ENCODE peak calls at places on chromosomes 12 and 14, in seven cellular contexts. One of them, this sample, is unnamed.

GRCh38 chr14:71021347-71022014 is 114.2 kb downstream of the PCNX1 start:
- DNase-seq in Peyer's patch: no peak
- DNase-seq in uterus: no peak
- DNase-seq in gastrocnemius medialis: no peak
- DNase-seq in body of pancreas: no peak
- DNase-seq in ovary: no peak
- DNase-seq in A549: peak
- DNase-seq in this sample: no peak

GRCh38 chr12:7373226-7373625 is 69.4 kb downstream of the ACSM4 start:
- DNase-seq in uterus: no peak
- DNase-seq in body of pancreas: no peak
- DNase-seq in ovary: no peak
- DNase-seq in A549: no peak
- DNase-seq in gastrocnemius medialis: no peak
- DNase-seq in Peyer's patch: no peak
- DNase-seq in this sample: peak

GRCh38 chr14:37826869-37827268 is 231.4 kb downstream of the TTC6 start:
- DNase-seq in uterus: no peak
- DNase-seq in Peyer's patch: no peak
- DNase-seq in gastrocnemius medialis: no peak
- DNase-seq in ovary: no peak
- DNase-seq in A549: no peak
- DNase-seq in body of pancreas: no peak
- DNase-seq in this sample: no peak

GRCh38 chr12:45273717-45274271 is 57.9 kb downstream of the ANO6 start:
- DNase-seq in ovary: peak
- DNase-seq in Peyer's patch: no peak
- DNase-seq in uterus: no peak
- DNase-seq in gastrocnemius medialis: no peak
- DNase-seq in A549: peak
- DNase-seq in body of pancreas: peak
- DNase-seq in this sample: peak

GRCh38 chr12:75725505-75726120 is 214.2 kb upstream of the KRR1 start:
- DNase-seq in Peyer's patch: no peak
- DNase-seq in ovary: no peak
- DNase-seq in gastrocnemius medialis: no peak
- DNase-seq in uterus: no peak
- DNase-seq in A549: peak
- DNase-seq in body of pancreas: no peak
- DNase-seq in this sample: no peak

GRCh38 chr12:30795660-30796507 is 41.1 kb upstream of the CAPRIN2 start:
- DNase-seq in ovary: peak
- DNase-seq in A549: peak
- DNase-seq in gastrocnemius medialis: no peak
- DNase-seq in uterus: peak
- DNase-seq in Peyer's patch: peak
- DNase-seq in body of pancreas: peak
- DNase-seq in this sample: peak

GRCh38 chr12:66612053-66612775 is 66.7 kb downstream of the GRIP1 start:
- DNase-seq in body of pancreas: no peak
- DNase-seq in ovary: no peak
- DNase-seq in A549: no peak
- DNase-seq in gastrocnemius medialis: no peak
- DNase-seq in Peyer's patch: no peak
- DNase-seq in uterus: no peak
- DNase-seq in this sample: no peak

GRCh38 chr12:132271755-132272092 is 57.7 kb downstream of the GALNT9 start:
- DNase-seq in ovary: no peak
- DNase-seq in gastrocnemius medialis: no peak
- DNase-seq in A549: no peak
- DNase-seq in uterus: no peak
- DNase-seq in Peyer's patch: no peak
- DNase-seq in body of pancreas: no peak
- DNase-seq in this sample: no peak

GRCh38 chr12:39780527-39781446 is 161.2 kb upstream of the ABCD2 start:
- DNase-seq in Peyer's patch: no peak
- DNase-seq in body of pancreas: no peak
- DNase-seq in A549: no peak
- DNase-seq in gastrocnemius medialis: no peak
- DNase-seq in ovary: no peak
- DNase-seq in uterus: no peak
- DNase-seq in this sample: no peak

GRCh38 chr14:50320279-50320678 is 8.2 kb downstream of the DMAC2L start:
- DNase-seq in ovary: no peak
- DNase-seq in uterus: no peak
- DNase-seq in body of pancreas: no peak
- DNase-seq in Peyer's patch: peak
- DNase-seq in A549: no peak
- DNase-seq in gastrocnemius medialis: no peak
- DNase-seq in this sample: peak

GRCh38 chr14:93936245-93936644 is 9.1 kb downstream of the FAM181A start:
- DNase-seq in A549: peak
- DNase-seq in ovary: no peak
- DNase-seq in uterus: no peak
- DNase-seq in body of pancreas: no peak
- DNase-seq in Peyer's patch: no peak
- DNase-seq in gastrocnemius medialis: no peak
- DNase-seq in this sample: peak

GRCh38 chr12:48198619-48198973 is 4.5 kb downstream of the OR10AD1 start:
- DNase-seq in body of pancreas: peak
- DNase-seq in A549: no peak
- DNase-seq in Peyer's patch: peak
- DNase-seq in gastrocnemius medialis: peak
- DNase-seq in ovary: peak
- DNase-seq in uterus: peak
- DNase-seq in this sample: peak

GRCh38 chr12:122123761-122124145 is 45.2 kb downstream of the MLXIP start:
- DNase-seq in A549: no peak
- DNase-seq in ovary: no peak
- DNase-seq in gastrocnemius medialis: no peak
- DNase-seq in Peyer's patch: no peak
- DNase-seq in uterus: no peak
- DNase-seq in body of pancreas: no peak
- DNase-seq in this sample: no peak

GRCh38 chr14:59321184-59321952 is 132.9 kb downstream of the DAAM1 start:
- DNase-seq in body of pancreas: peak
- DNase-seq in uterus: no peak
- DNase-seq in Peyer's patch: no peak
- DNase-seq in ovary: no peak
- DNase-seq in gastrocnemius medialis: no peak
- DNase-seq in A549: no peak
- DNase-seq in this sample: no peak

GRCh38 chr14:92121207-92121669 is 268 bp downstream of the NDUFB1 start:
- DNase-seq in gastrocnemius medialis: peak
- DNase-seq in A549: peak
- DNase-seq in ovary: peak
- DNase-seq in Peyer's patch: peak
- DNase-seq in uterus: no peak
- DNase-seq in body of pancreas: peak
- DNase-seq in this sample: peak

GRCh38 chr12:132490481-132491348 is 764 bp downstream of the FBRSL1 start:
- DNase-seq in Peyer's patch: no peak
- DNase-seq in uterus: no peak
- DNase-seq in ovary: no peak
- DNase-seq in body of pancreas: no peak
- DNase-seq in gastrocnemius medialis: no peak
- DNase-seq in A549: no peak
- DNase-seq in this sample: peak

GRCh38 chr12:31324845-31325523 is 966 bp downstream of the SINHCAF start:
- DNase-seq in ovary: peak
- DNase-seq in uterus: peak
- DNase-seq in A549: peak
- DNase-seq in body of pancreas: peak
- DNase-seq in gastrocnemius medialis: peak
- DNase-seq in Peyer's patch: peak
- DNase-seq in this sample: peak

GRCh38 chr12:6276936-6277615 is 33.4 kb upstream of the PLEKHG6 start:
- DNase-seq in A549: peak
- DNase-seq in gastrocnemius medialis: no peak
- DNase-seq in ovary: no peak
- DNase-seq in uterus: no peak
- DNase-seq in Peyer's patch: peak
- DNase-seq in body of pancreas: no peak
- DNase-seq in this sample: no peak

GRCh38 chr12:18479266-18479665 is 217.9 kb downstream of the PIK3C2G start:
- DNase-seq in A549: no peak
- DNase-seq in gastrocnemius medialis: no peak
- DNase-seq in body of pancreas: no peak
- DNase-seq in Peyer's patch: no peak
- DNase-seq in uterus: no peak
- DNase-seq in ovary: no peak
- DNase-seq in this sample: no peak

GRCh38 chr14:57493467-57494181 is at the start of gene CCDC198:
- DNase-seq in Peyer's patch: no peak
- DNase-seq in uterus: no peak
- DNase-seq in body of pancreas: peak
- DNase-seq in ovary: no peak
- DNase-seq in gastrocnemius medialis: no peak
- DNase-seq in A549: peak
- DNase-seq in this sample: no peak

GRCh38 chr12:98701166-98701565 is 56.1 kb downstream of the APAF1 start:
- DNase-seq in ovary: no peak
- DNase-seq in uterus: no peak
- DNase-seq in body of pancreas: no peak
- DNase-seq in Peyer's patch: no peak
- DNase-seq in gastrocnemius medialis: no peak
- DNase-seq in A549: no peak
- DNase-seq in this sample: no peak

GRCh38 chr12:27610380-27610779 is 85.9 kb upstream of the REP15 start:
- DNase-seq in uterus: no peak
- DNase-seq in ovary: no peak
- DNase-seq in gastrocnemius medialis: no peak
- DNase-seq in body of pancreas: no peak
- DNase-seq in A549: peak
- DNase-seq in Peyer's patch: no peak
- DNase-seq in this sample: no peak

GRCh38 chr14:101705733-101706508 is 55.6 kb upstream of the PPP2R5C start:
- DNase-seq in uterus: no peak
- DNase-seq in gastrocnemius medialis: peak
- DNase-seq in A549: no peak
- DNase-seq in Peyer's patch: peak
- DNase-seq in ovary: no peak
- DNase-seq in body of pancreas: peak
- DNase-seq in this sample: peak
- TF ChIP-seq POLR2A in uterus: no peak
- TF ChIP-seq POLR2A in gastrocnemius medialis: no peak
- TF ChIP-seq POLR2A in A549: no peak
- TF ChIP-seq POLR2A in Peyer's patch: no peak
- TF ChIP-seq POLR2A in ovary: no peak
- TF ChIP-seq POLR2A in body of pancreas: no peak
- TF ChIP-seq POLR2A in this sample: no peak

GRCh38 chr14:23110579-23111375 is 6.0 kb upstream of the CIROP start:
- DNase-seq in body of pancreas: no peak
- DNase-seq in Peyer's patch: no peak
- DNase-seq in uterus: no peak
- DNase-seq in A549: no peak
- DNase-seq in gastrocnemius medialis: no peak
- DNase-seq in ovary: no peak
- DNase-seq in this sample: no peak

GRCh38 chr14:23113346-23114119 is 5.5 kb downstream of the CEBPE start:
- DNase-seq in Peyer's patch: peak
- DNase-seq in A549: no peak
- DNase-seq in gastrocnemius medialis: no peak
- DNase-seq in body of pancreas: no peak
- DNase-seq in uterus: no peak
- DNase-seq in ovary: no peak
- DNase-seq in this sample: no peak

GRCh38 chr14:23114120-23114458 is 5.0 kb downstream of the CEBPE start:
- DNase-seq in gastrocnemius medialis: no peak
- DNase-seq in A549: no peak
- DNase-seq in uterus: no peak
- DNase-seq in ovary: no peak
- DNase-seq in body of pancreas: no peak
- DNase-seq in Peyer's patch: peak
- DNase-seq in this sample: no peak

GRCh38 chr14:23114669-23115491 is 4.2 kb downstream of the CEBPE start:
- DNase-seq in ovary: no peak
- DNase-seq in body of pancreas: peak
- DNase-seq in Peyer's patch: peak
- DNase-seq in uterus: no peak
- DNase-seq in gastrocnemius medialis: no peak
- DNase-seq in A549: peak
- DNase-seq in this sample: no peak

GRCh38 chr14:23112359-23113178 is 6.5 kb downstream of the CEBPE start:
- DNase-seq in Peyer's patch: peak
- DNase-seq in body of pancreas: no peak
- DNase-seq in gastrocnemius medialis: no peak
- DNase-seq in ovary: no peak
- DNase-seq in uterus: no peak
- DNase-seq in A549: no peak
- DNase-seq in this sample: peak
- TF ChIP-seq POLR2A in Peyer's patch: no peak
- TF ChIP-seq POLR2A in body of pancreas: no peak
- TF ChIP-seq POLR2A in gastrocnemius medialis: no peak
- TF ChIP-seq POLR2A in ovary: no peak
- TF ChIP-seq POLR2A in uterus: no peak
- TF ChIP-seq POLR2A in A549: no peak
- TF ChIP-seq POLR2A in this sample: no peak

GRCh38 chr12:29044799-29045198 is 104.3 kb upstream of the FAR2 start:
- DNase-seq in gastrocnemius medialis: no peak
- DNase-seq in A549: no peak
- DNase-seq in ovary: no peak
- DNase-seq in Peyer's patch: no peak
- DNase-seq in uterus: no peak
- DNase-seq in body of pancreas: no peak
- DNase-seq in this sample: no peak
- TF ChIP-seq POLR2A in gastrocnemius medialis: no peak
- TF ChIP-seq POLR2A in A549: no peak
- TF ChIP-seq POLR2A in ovary: no peak
- TF ChIP-seq POLR2A in Peyer's patch: no peak
- TF ChIP-seq POLR2A in uterus: no peak
- TF ChIP-seq POLR2A in body of pancreas: no peak
- TF ChIP-seq POLR2A in this sample: no peak

GRCh38 chr12:95942532-95943230 is at the start of gene CCDC38:
- DNase-seq in body of pancreas: peak
- DNase-seq in ovary: peak
- DNase-seq in Peyer's patch: peak
- DNase-seq in A549: peak
- DNase-seq in uterus: peak
- DNase-seq in gastrocnemius medialis: peak
- DNase-seq in this sample: peak

GRCh38 chr12:95940514-95940913 is 1.9 kb downstream of the CCDC38 start:
- DNase-seq in body of pancreas: no peak
- DNase-seq in gastrocnemius medialis: no peak
- DNase-seq in ovary: no peak
- DNase-seq in A549: no peak
- DNase-seq in Peyer's patch: no peak
- DNase-seq in uterus: no peak
- DNase-seq in this sample: no peak

GRCh38 chr12:95943231-95943842 is at the start of gene AMDHD1:
- DNase-seq in uterus: peak
- DNase-seq in A549: peak
- DNase-seq in gastrocnemius medialis: no peak
- DNase-seq in Peyer's patch: peak
- DNase-seq in body of pancreas: peak
- DNase-seq in ovary: no peak
- DNase-seq in this sample: peak

GRCh38 chr12:95942106-95942531 is 295 bp downstream of the CCDC38 start:
- DNase-seq in ovary: no peak
- DNase-seq in gastrocnemius medialis: no peak
- DNase-seq in uterus: no peak
- DNase-seq in A549: no peak
- DNase-seq in body of pancreas: no peak
- DNase-seq in Peyer's patch: no peak
- DNase-seq in this sample: no peak

GRCh38 chr12:95944108-95944704 is 1.1 kb downstream of the AMDHD1 start:
- DNase-seq in gastrocnemius medialis: no peak
- DNase-seq in ovary: no peak
- DNase-seq in uterus: no peak
- DNase-seq in A549: no peak
- DNase-seq in body of pancreas: no peak
- DNase-seq in Peyer's patch: no peak
- DNase-seq in this sample: no peak
- TF ChIP-seq POLR2A in gastrocnemius medialis: no peak
- TF ChIP-seq POLR2A in ovary: no peak
- TF ChIP-seq POLR2A in uterus: no peak
- TF ChIP-seq POLR2A in A549: no peak
- TF ChIP-seq POLR2A in body of pancreas: no peak
- TF ChIP-seq POLR2A in Peyer's patch: no peak
- TF ChIP-seq POLR2A in this sample: no peak